ENCODE peak calls at places on chromosomes 11 and 22, in six cellular contexts. B is fibroblast of lung, X is globus pallidus, P is AG04450, T is amniotic stem cell, U is cardiac muscle cell. F is an unnamed sample.

GRCh38 chr22:43481528-43482309 is 69.9 kb downstream of the MPPED1 start:
- DNase-seq in B (no peak), X (peak), P (no peak), T (no peak), U (no peak), F (peak)

GRCh38 chr11:86790073-86790727 is 10.1 kb upstream of the PRSS23 start:
- DNase-seq in B (no peak), X (no peak), P (no peak), T (no peak), U (no peak), F (no peak)

GRCh38 chr22:48649466-48649865 is 1178.2 kb downstream of the BRD1 start:
- DNase-seq in B (no peak), X (no peak), P (no peak), T (no peak), U (no peak), F (no peak)

GRCh38 chr22:27662359-27663030 is 139.1 kb downstream of the MN1 start:
- DNase-seq in B (peak), X (peak), P (no peak), T (no peak), U (peak), F (no peak)

GRCh38 chr11:8758619-8759169 is 76.1 kb downstream of the RPL27A start:
- DNase-seq in B (no peak), X (no peak), P (no peak), T (no peak), U (no peak), F (no peak)

GRCh38 chr11:84241374-84242131 is 955.4 kb upstream of the CCDC90B start:
- DNase-seq in B (no peak), X (no peak), P (no peak), T (no peak), U (no peak), F (no peak)

GRCh38 chr11:45815747-45816146 is 10.8 kb downstream of the SLC35C1 start:
- DNase-seq in B (no peak), X (no peak), P (no peak), T (no peak), U (peak), F (peak)

GRCh38 chr11:130528301-130528651 is 79.8 kb downstream of the ADAMTS15 start:
- DNase-seq in B (peak), X (no peak), P (no peak), T (no peak), U (no peak), F (no peak)

GRCh38 chr22:49994361-49995058 is 18.1 kb downstream of the IL17REL start:
- DNase-seq in B (no peak), X (no peak), P (no peak), T (no peak), U (no peak), F (no peak)

GRCh38 chr11:17790453-17790852 is 55.9 kb downstream of the KCNC1 start:
- DNase-seq in B (peak), X (no peak), P (peak), T (peak), U (peak), F (no peak)

GRCh38 chr11:19742595-19743292 is 30.1 kb downstream of the NAV2 start:
- DNase-seq in B (peak), X (peak), P (peak), T (no peak), U (peak), F (peak)

GRCh38 chr11:2802389-2803185 is 83.0 kb downstream of the CDKN1C start:
- DNase-seq in B (no peak), X (no peak), P (no peak), T (no peak), U (no peak), F (no peak)

GRCh38 chr11:112469376-112469775 is 208.7 kb upstream of the PLET1 start:
- DNase-seq in B (no peak), X (no peak), P (no peak), T (no peak), U (no peak), F (no peak)

GRCh38 chr11:17219016-17219415 is 11.2 kb upstream of the PIK3C2A start:
- DNase-seq in B (no peak), X (no peak), P (no peak), T (no peak), U (peak), F (no peak)

GRCh38 chr11:134566311-134566710 is 154.3 kb upstream of the B3GAT1 start:
- DNase-seq in B (no peak), X (peak), P (no peak), T (no peak), U (no peak), F (peak)

GRCh38 chr22:28923826-28924732 is 40.7 kb downstream of the ZNRF3 start:
- DNase-seq in B (no peak), X (no peak), P (no peak), T (no peak), U (no peak), F (no peak)